ENCODE peak calls at places on chromosomes 3 and 15, in five cellular contexts. P is heart left ventricle, I is brain microvascular endothelial cell, L is endothelial cell, S is tibial nerve. Z is an unnamed sample.

GRCh38 chr3:161171639-161172552 is 49.2 kb upstream of the NMD3 start:
- DNase-seq in P (no peak), I (no peak), L (no peak), S (no peak), Z (peak)

GRCh38 chr3:82100378-82100777 is 338.9 kb upstream of the GBE1 start:
- DNase-seq in P (no peak), I (peak), L (no peak), S (no peak), Z (no peak)

GRCh38 chr15:31136016-31136415 is 34.5 kb upstream of the TRPM1 start:
- DNase-seq in P (no peak), I (no peak), L (no peak), S (no peak), Z (no peak)

GRCh38 chr3:43246956-43247355 is 39.4 kb upstream of the SNRK start:
- DNase-seq in P (no peak), I (no peak), L (peak), S (no peak), Z (no peak)

GRCh38 chr3:134371542-134372324 is 2.5 kb downstream of the AMOTL2 start:
- DNase-seq in P (no peak), I (peak), L (no peak), S (no peak), Z (no peak)

GRCh38 chr3:13263770-13264467 is 156.2 kb downstream of the NUP210 start:
- DNase-seq in P (peak), I (no peak), L (no peak), S (no peak), Z (no peak)

GRCh38 chr15:31457161-31457560 is 130.5 kb downstream of the KLF13 start:
- DNase-seq in P (no peak), I (peak), L (no peak), S (no peak), Z (peak)

GRCh38 chr15:48020166-48020565 is 100.6 kb upstream of the SLC24A5 start:
- DNase-seq in P (no peak), I (no peak), L (no peak), S (no peak), Z (no peak)

GRCh38 chr3:189710620-189711388 is 79.6 kb downstream of the TP63 start:
- DNase-seq in P (no peak), I (peak), L (no peak), S (peak), Z (peak)

GRCh38 chr15:69647160-69647513 is 194.5 kb downstream of the RPLP1 start:
- DNase-seq in P (no peak), I (no peak), L (no peak), S (no peak), Z (no peak)

GRCh38 chr15:89587955-89588354 is 12.7 kb downstream of the TICRR start:
- DNase-seq in P (no peak), I (peak), L (no peak), S (no peak), Z (peak)

GRCh38 chr15:48875241-48875640 is 2.7 kb upstream of the EID1 start:
- DNase-seq in P (no peak), I (no peak), L (no peak), S (no peak), Z (no peak)

GRCh38 chr3:8937064-8938020 is 25.9 kb downstream of the RAD18 start:
- DNase-seq in P (no peak), I (peak), L (no peak), S (no peak), Z (peak)

GRCh38 chr3:45272411-45272810 is 46.3 kb upstream of the TMEM158 start:
- DNase-seq in P (no peak), I (no peak), L (no peak), S (no peak), Z (no peak)

GRCh38 chr15:68365140-68365745 is 66.7 kb downstream of the ITGA11 start:
- DNase-seq in P (no peak), I (no peak), L (no peak), S (no peak), Z (no peak)

GRCh38 chr15:43204016-43204901 is 16.6 kb downstream of the EPB42 start:
- DNase-seq in P (no peak), I (peak), L (peak), S (peak), Z (peak)

GRCh38 chr3:48642605-48643004 is 7.3 kb upstream of the SLC26A6 start:
- DNase-seq in P (no peak), I (no peak), L (no peak), S (no peak), Z (no peak)

GRCh38 chr15:92683511-92683834 is 27.9 kb upstream of the FAM174B start:
- DNase-seq in P (no peak), I (peak), L (peak), S (no peak), Z (no peak)

GRCh38 chr15:39358441-39359041 is 222.3 kb upstream of the THBS1 start:
- DNase-seq in P (no peak), I (peak), L (no peak), S (no peak), Z (no peak)

GRCh38 chr3:69282191-69282590 is 103.7 kb downstream of the FRMD4B start:
- DNase-seq in P (no peak), I (no peak), L (no peak), S (no peak), Z (no peak)

GRCh38 chr3:58617338-58617761 is 40.2 kb upstream of the FAM107A start:
- DNase-seq in P (no peak), I (no peak), L (no peak), S (peak), Z (no peak)

GRCh38 chr15:88419830-88420229 is 47.4 kb downstream of the MRPL46 start:
- DNase-seq in P (no peak), I (no peak), L (no peak), S (no peak), Z (no peak)

GRCh38 chr15:23424111-23424904 is 22.7 kb downstream of the GOLGA6L2 start:
- DNase-seq in P (no peak), I (no peak), L (no peak), S (no peak), Z (no peak)

GRCh38 chr15:86829251-86829650 is 749.6 kb downstream of the AGBL1 start:
- DNase-seq in P (no peak), I (no peak), L (no peak), S (no peak), Z (no peak)

GRCh38 chr3:123379041-123379830 is 69.7 kb downstream of the ADCY5 start:
- DNase-seq in P (no peak), I (no peak), L (no peak), S (no peak), Z (no peak)

GRCh38 chr3:194640829-194641228 is 7.6 kb upstream of the TMEM44 start:
- DNase-seq in P (no peak), I (no peak), L (peak), S (no peak), Z (peak)

GRCh38 chr3:181629029-181629428 is 82.7 kb upstream of the SOX2 start:
- DNase-seq in P (no peak), I (no peak), L (no peak), S (no peak), Z (peak)

GRCh38 chr3:177211503-177212277 is 14.4 kb upstream of the TBL1XR1 start:
- DNase-seq in P (no peak), I (no peak), L (no peak), S (no peak), Z (no peak)

GRCh38 chr3:64084640-64085039 is 61.3 kb upstream of the PSMD6 start:
- DNase-seq in P (no peak), I (peak), L (no peak), S (no peak), Z (peak)

GRCh38 chr3:61053781-61054496 is 197.3 kb downstream of the FHIT start:
- DNase-seq in P (no peak), I (no peak), L (no peak), S (no peak), Z (no peak)

GRCh38 chr3:33007776-33008175 is 56.3 kb downstream of the CCR4 start:
- DNase-seq in P (no peak), I (no peak), L (no peak), S (no peak), Z (no peak)

GRCh38 chr15:85047271-85047948 is 65.8 kb downstream of the PDE8A start:
- DNase-seq in P (no peak), I (peak), L (peak), S (peak), Z (peak)

GRCh38 chr3:151404316-151404715 is 19.8 kb upstream of the P2RY12 start:
- DNase-seq in P (no peak), I (no peak), L (no peak), S (no peak), Z (peak)

GRCh38 chr3:188153498-188153948 is 434 bp upstream of the LPP start:
- DNase-seq in P (peak), I (peak), L (peak), S (peak), Z (peak)

GRCh38 chr3:50671331-50671730 is 3.4 kb upstream of the DOCK3 start:
- DNase-seq in P (no peak), I (peak), L (no peak), S (no peak), Z (peak)

GRCh38 chr3:180018588-180018987 is 18.1 kb downstream of the PEX5L start:
- DNase-seq in P (no peak), I (no peak), L (no peak), S (no peak), Z (no peak)

GRCh38 chr3:38003371-38003816 is 12.8 kb downstream of the VILL start:
- DNase-seq in P (peak), I (peak), L (peak), S (peak), Z (peak)
- TF ChIP-seq CTCF in P (peak), I (peak), L (peak), S (peak), Z (peak)

DNA sequence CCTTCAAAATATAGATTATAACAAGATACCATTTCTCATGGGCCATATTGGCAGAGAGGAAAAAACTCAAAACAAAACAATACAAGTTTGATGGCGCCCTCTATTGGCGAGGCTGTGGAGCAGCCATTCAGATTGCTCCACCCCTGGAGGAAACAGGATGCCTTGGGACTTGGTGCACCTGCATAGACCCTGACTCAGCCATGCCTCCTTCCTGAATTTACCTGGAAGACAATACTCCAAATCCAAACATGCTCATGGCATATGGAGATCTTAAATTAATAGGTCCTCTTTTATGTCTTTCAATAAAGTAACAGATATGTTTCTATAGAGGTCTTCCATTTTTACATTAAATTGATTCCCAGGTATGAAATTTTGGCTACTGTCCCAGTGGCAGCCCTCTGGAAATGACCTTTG is 90.0 kb downstream of the APBA2 start:
- DNase-seq in P (no peak), I (peak), L (peak), S (no peak), Z (peak)
- TF ChIP-seq CTCF in P (peak), I (peak), L (peak), S (peak), Z (peak)

DNA sequence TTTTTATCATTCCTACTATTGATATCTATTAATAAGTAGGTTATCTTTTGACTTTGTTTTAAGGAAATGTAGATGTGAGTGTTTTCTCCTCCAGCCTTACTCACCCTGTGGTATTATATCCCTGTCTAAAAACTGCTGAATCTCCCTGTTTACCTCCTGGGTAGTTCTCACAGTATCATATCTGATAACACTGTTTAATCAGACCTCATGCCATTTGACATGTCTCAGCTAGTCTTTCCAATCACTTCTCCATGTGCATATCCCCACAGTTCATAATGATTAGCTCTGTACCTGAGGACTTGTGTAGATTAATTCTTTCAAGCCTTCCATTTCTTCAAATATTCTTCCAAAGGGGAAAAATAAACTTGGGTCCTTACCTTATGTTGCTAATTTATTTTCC is 30.7 kb downstream of the DUOX2 start:
- DNase-seq in P (no peak), I (no peak), L (no peak), S (no peak), Z (no peak)
- TF ChIP-seq CTCF in P (no peak), I (no peak), L (no peak), S (no peak), Z (no peak)

GRCh38 chr3:139522421-139522820 is 17.1 kb downstream of the RBP1 start:
- DNase-seq in P (no peak), I (no peak), L (no peak), S (no peak), Z (no peak)
- TF ChIP-seq CTCF in P (no peak), I (peak), L (no peak), S (no peak), Z (no peak)

GRCh38 chr3:126267169-126267975 is 87.0 kb upstream of the ALDH1L1 start:
- DNase-seq in P (peak), I (peak), L (peak), S (peak), Z (peak)
- TF ChIP-seq CTCF in P (no peak), I (peak), L (no peak), S (peak), Z (no peak)

DNA sequence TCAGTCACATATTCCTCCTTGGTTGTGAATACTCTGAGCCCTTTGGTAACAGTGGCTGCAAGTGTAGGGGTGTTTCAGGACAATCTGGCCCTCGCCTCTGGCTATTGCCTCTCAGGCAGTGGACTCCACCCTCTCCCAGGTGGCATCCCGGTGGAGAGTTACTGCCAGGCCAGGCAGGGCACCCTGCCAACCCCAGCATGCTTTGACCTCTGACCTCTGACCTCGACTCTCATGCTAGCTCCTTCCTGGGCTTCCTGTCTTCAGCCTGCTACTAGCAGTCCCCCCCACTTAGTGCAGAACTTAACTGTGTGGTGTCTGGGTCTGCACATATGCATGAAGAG is 5.5 kb downstream of the TM6SF1 start:
- DNase-seq in P (no peak), I (no peak), L (no peak), S (no peak), Z (no peak)
- TF ChIP-seq CTCF in P (no peak), I (no peak), L (no peak), S (no peak), Z (no peak)

DNA sequence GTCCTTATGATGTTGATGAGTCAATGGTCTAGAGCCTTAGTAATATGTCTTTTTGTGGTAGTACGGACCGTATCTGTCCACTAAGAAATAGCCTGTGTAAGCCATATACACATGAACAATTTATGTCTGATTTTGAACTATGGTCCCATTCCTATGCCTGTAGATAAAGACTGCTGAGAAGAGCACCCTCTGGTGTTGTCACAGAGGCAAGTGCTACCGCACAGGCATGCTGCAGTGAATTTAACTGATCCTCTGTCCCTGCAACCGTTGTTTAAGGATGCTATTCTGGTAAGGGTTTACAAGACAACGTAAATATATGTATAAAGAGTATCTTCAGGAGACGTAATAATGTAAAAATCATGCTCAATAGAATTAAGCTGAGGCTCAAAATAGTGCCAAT is 170.7 kb downstream of the UBE3A start:
- DNase-seq in P (no peak), I (no peak), L (no peak), S (no peak), Z (no peak)
- TF ChIP-seq CTCF in P (no peak), I (peak), L (no peak), S (no peak), Z (no peak)

DNA sequence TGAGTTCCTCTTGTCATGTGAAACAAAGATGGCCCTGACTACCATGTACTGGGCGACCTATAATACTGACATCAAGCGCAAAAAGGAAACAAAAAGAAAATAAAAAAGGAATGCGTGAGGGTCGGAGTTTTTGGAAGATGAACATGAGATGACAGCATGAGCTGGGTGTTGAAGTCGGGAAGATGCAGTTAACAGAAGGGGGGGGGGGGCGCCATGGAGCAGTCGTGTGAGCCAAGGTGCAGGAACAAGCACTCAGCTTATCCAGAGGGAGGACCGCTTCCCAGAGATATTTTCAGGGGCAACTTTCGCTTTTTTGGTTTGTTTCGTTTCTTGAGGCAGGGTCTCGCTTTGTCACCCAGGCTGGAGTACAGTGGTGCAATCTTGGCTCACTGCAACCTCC is 110.2 kb downstream of the RORA start:
- DNase-seq in P (no peak), I (no peak), L (no peak), S (no peak), Z (no peak)
- TF ChIP-seq CTCF in P (no peak), I (peak), L (no peak), S (no peak), Z (no peak)

Z was measured in foreskin fibroblast.